ENCODE peak calls at places on chromosomes 4 and X, in five cellular contexts. C is activated CD8-positive, alpha-beta T cell treated with anti-CD3 and anti-CD28 coated beads for 36 hours; O is lower leg skin; U is A549; B is lower lobe of right lung. K is an unnamed sample.

GRCh38 chr4:17327587-17327986 is 184.3 kb downstream of the QDPR start:
- DNase-seq in B (no peak), O (no peak), U (no peak), C (no peak), K (no peak)

GRCh38 chr4:102809190-102809589 is 18.2 kb downstream of the UBE2D3 start:
- DNase-seq in U (no peak), C (no peak), B (no peak), O (no peak), K (no peak)

GRCh38 chr4:42655921-42656735 is 777 bp downstream of the ATP8A1 start:
- DNase-seq in U (peak), C (peak), O (peak), B (peak), K (no peak)

GRCh38 chr4:175127314-175127713 is 209.2 kb downstream of the ADAM29 start:
- DNase-seq in U (no peak), O (no peak), C (no peak), B (no peak), K (no peak)

GRCh38 chrX:7244400-7244799 is 96.4 kb upstream of the PUDP start:
- DNase-seq in U (no peak), C (no peak), B (no peak), O (no peak), K (no peak)

GRCh38 chr4:146520894-146521542 is 722 bp downstream of the SLC10A7 start:
- DNase-seq in C (peak), B (no peak), U (peak), O (no peak), K (no peak)

GRCh38 chr4:122091397-122091796 is 60.7 kb upstream of the BLTP1 start:
- DNase-seq in C (no peak), O (no peak), B (peak), U (no peak), K (no peak)

GRCh38 chrX:18149454-18149853 is 71.2 kb downstream of the BEND2 start:
- DNase-seq in U (peak), O (no peak), B (no peak), C (no peak), K (no peak)

GRCh38 chrX:8042304-8042703 is 115.1 kb upstream of the PNPLA4 start:
- DNase-seq in C (no peak), B (no peak), U (peak), O (no peak), K (no peak)

GRCh38 chr4:85860066-85860465 is 385.1 kb downstream of the ARHGAP24 start:
- DNase-seq in O (no peak), U (no peak), B (no peak), C (no peak), K (no peak)

GRCh38 chr4:86744570-86744969 is 104.6 kb downstream of the SLC10A6 start:
- DNase-seq in C (no peak), B (no peak), U (no peak), O (no peak), K (no peak)

GRCh38 chr4:182369211-182369610 is 126.0 kb downstream of the TENM3 start:
- DNase-seq in U (no peak), C (no peak), O (no peak), B (no peak), K (no peak)

GRCh38 chrX:3461824-3462508 is 115.5 kb upstream of the MXRA5 start:
- DNase-seq in U (no peak), O (no peak), C (no peak), B (no peak), K (no peak)

GRCh38 chr4:111798840-111799239 is 346.4 kb upstream of the FAM241A start:
- DNase-seq in C (no peak), B (no peak), U (no peak), O (no peak), K (no peak)
- TF ChIP-seq CTCF in C (no peak), B (no peak), U (no peak), O (no peak), K (peak)

GRCh38 chr4:40661803-40662202 is 32.1 kb upstream of the RBM47 start:
- DNase-seq in U (no peak), B (no peak), O (no peak), C (no peak), K (no peak)
- TF ChIP-seq CTCF in U (no peak), B (no peak), O (no peak), C (no peak), K (no peak)

GRCh38 chrX:34632404-34632803 is 24.7 kb downstream of the TMEM47 start:
- DNase-seq in C (no peak), B (no peak), U (no peak), O (no peak), K (no peak)

GRCh38 chrX:34642849-34643248 is 14.2 kb downstream of the TMEM47 start:
- DNase-seq in U (no peak), O (no peak), B (no peak), C (no peak), K (no peak)

DNA sequence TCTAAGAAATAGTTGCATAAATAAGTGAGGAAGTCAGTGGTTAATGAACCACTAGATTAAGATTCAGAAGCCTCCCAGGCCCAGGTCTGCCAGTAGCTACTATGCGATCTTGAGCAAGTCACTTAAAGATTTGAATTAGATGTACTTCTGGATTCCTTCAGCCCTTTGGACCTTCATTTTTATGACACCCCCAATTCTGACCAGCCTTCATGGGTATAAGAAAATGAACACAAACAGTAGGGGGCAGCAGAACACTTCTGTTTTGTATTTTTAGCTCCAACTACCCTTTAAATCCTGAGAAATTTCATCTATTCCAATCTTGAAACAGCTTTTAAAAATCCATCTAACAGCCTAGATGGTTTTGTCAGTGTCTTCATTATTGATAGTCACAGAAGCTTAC is 19.0 kb downstream of the TMEM47 start:
- DNase-seq in C (no peak), U (peak), B (no peak), O (no peak), K (no peak)
- TF ChIP-seq CTCF in C (no peak), U (peak), B (peak), O (no peak), K (peak)

GRCh38 chrX:131837325-131837724 is 185.8 kb upstream of the STK26 start:
- DNase-seq in O (no peak), U (no peak), C (no peak), B (no peak), K (no peak)
- TF ChIP-seq CTCF in O (no peak), U (no peak), C (no peak), B (no peak), K (no peak)

DNA sequence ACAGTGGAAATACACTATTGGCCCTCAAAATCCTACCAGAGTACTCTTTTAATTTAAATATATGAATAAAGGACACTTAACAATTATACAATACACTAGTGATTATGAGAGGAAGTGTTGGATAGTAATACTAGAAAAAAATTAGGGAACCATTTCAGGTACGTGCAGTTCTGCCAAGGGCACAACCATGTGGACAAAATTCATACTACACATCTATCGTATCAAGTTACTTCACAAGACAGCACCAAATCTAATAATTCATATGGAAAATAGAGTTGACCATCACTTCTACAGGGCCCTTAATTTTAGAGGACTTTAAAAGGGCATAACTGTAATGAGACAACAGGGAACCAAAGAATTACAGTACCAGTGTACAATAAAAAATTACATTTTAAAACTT is 69.2 kb upstream of the ZCCHC13 start:
- DNase-seq in U (no peak), O (no peak), C (no peak), B (no peak), K (no peak)
- TF ChIP-seq CTCF in U (peak), O (no peak), C (no peak), B (no peak), K (no peak)

GRCh38 chr4:152539556-152540292 is 3.8 kb upstream of the FBXW7 start:
- DNase-seq in U (no peak), C (no peak), O (no peak), B (no peak), K (no peak)

GRCh38 chr4:152540941-152541340 is 5.0 kb upstream of the FBXW7 start:
- DNase-seq in C (no peak), B (no peak), U (no peak), O (no peak), K (no peak)

GRCh38 chr4:152537881-152538280 is 2.0 kb upstream of the FBXW7 start:
- DNase-seq in U (no peak), B (no peak), C (no peak), O (no peak), K (no peak)

GRCh38 chr4:152536545-152537182 is 772 bp upstream of the FBXW7 start:
- DNase-seq in U (peak), C (peak), B (no peak), O (no peak), K (no peak)

GRCh38 chr4:152540293-152540674 is 4.4 kb upstream of the FBXW7 start:
- DNase-seq in O (no peak), C (no peak), B (no peak), U (no peak), K (no peak)
- TF ChIP-seq CTCF in O (no peak), C (no peak), B (no peak), U (no peak), K (no peak)

DNA sequence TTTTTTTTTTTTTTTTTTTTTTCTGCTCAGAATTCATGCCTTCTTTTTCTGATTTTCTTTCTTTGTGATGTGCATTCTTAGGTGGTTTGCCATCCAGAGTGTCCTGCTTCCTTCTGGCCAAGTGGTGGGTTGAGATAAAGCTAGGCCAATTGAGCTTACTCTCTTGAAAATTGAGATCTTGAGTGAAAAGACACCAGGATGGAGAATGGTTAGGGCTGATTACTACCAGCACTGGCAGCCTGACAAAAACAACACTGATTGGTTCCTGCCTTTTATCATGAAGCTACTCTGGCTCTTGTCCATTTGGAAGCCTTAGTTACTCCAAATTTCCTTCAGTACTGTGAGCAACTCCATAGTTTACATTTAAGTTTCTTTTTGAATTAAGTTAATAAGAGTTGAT is 404.1 kb downstream of the PPARGC1A start:
- DNase-seq in O (no peak), U (no peak), C (no peak), B (no peak), K (no peak)
- TF ChIP-seq CTCF in O (no peak), U (no peak), C (no peak), B (no peak), K (no peak)

GRCh38 chr4:8168232-8168631 is 9.6 kb upstream of the ABLIM2 start:
- DNase-seq in U (no peak), C (no peak), B (no peak), O (no peak), K (no peak)
- TF ChIP-seq CTCF in U (no peak), C (peak), B (peak), O (no peak), K (no peak)

DNA sequence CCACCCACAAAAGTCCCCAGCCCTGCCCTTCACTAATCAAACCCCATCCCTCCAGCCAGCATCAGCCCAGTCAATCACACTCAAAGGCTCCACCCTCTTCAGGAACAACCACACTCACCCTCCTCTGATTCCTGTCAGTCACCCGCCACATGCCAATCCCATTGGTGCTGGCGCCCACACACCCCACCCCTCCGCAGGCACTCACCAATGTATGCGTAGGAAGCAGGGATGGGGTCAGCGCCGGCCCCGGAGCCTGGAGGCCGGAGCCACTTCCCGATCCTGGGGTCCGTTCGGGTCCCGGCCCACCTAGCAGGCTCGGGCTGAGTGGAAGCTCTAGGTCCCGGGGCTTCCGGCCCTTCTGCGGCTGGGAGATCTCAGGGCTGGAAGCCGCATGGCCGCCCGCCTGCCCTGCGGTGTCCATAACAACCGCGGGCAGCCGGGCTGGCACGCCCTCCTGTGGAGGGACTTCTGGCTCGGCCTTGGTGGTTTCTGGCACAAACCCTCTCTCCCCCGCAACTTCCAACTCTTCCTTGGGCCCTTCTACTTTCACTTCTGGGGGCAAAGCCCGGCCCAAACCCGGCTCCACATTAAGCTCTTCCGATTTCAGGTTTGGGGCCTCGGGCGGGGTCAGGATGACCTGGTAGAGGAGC is 7.9 kb upstream of the CFP start:
- DNase-seq in B (peak), O (no peak), U (no peak), C (peak), K (no peak)
- TF ChIP-seq CTCF in B (no peak), O (no peak), U (no peak), C (no peak), K (no peak)

GRCh38 chr4:22237155-22237751 is 278.6 kb downstream of the ADGRA3 start:
- DNase-seq in C (peak), U (no peak), B (peak), O (no peak), K (no peak)

GRCh38 chr4:22237846-22238513 is 277.9 kb downstream of the ADGRA3 start:
- DNase-seq in U (no peak), B (no peak), C (no peak), O (no peak), K (no peak)

GRCh38 chr4:22241415-22241814 is 274.5 kb downstream of the ADGRA3 start:
- DNase-seq in C (no peak), B (no peak), O (no peak), U (no peak), K (no peak)

GRCh38 chr4:22240814-22241213 is 275.1 kb downstream of the ADGRA3 start:
- DNase-seq in U (no peak), O (no peak), B (no peak), C (no peak), K (no peak)

GRCh38 chr4:22238742-22239141 is 277.1 kb downstream of the ADGRA3 start:
- DNase-seq in O (no peak), B (no peak), U (no peak), C (no peak), K (no peak)
- TF ChIP-seq CTCF in O (no peak), B (no peak), U (no peak), C (no peak), K (peak)